ENCODE peak calls at places on chromosomes 3 and 15, in ten cellular contexts. J, P, L, M, F, N, E, Z, D and T are unnamed samples.

GRCh38 chr3:36763850-36764703 is at the start of gene DCLK3:
- DNase-seq in M (no peak), J (no peak), L (no peak), E (peak; percentile 77), N (no peak), D (no peak), Z (peak; percentile 61), P (no peak), F (no peak), T (peak; percentile 82)

GRCh38 chr3:13627681-13628080 is 78.8 kb downstream of the FBLN2 start:
- DNase-seq in P (no peak), L (no peak), E (no peak), M (no peak), J (no peak), F (no peak), Z (no peak), N (no peak), D (no peak), T (peak; percentile 69)

GRCh38 chr3:122298239-122298638 is 26.8 kb upstream of the CSTA start:
- DNase-seq in D (no peak), E (no peak), N (no peak), M (no peak), J (no peak), L (no peak), Z (no peak), P (no peak), F (no peak), T (no peak)

GRCh38 chr3:21624514-21624913 is 126.5 kb downstream of the ZNF385D start:
- DNase-seq in N (no peak), E (no peak), P (no peak), Z (no peak), D (no peak), L (no peak), J (no peak), M (peak; percentile 21), F (no peak), T (no peak)

GRCh38 chr3:154730221-154730620 is 300.2 kb upstream of the GPR149 start:
- DNase-seq in N (no peak), M (peak; percentile 2), P (peak; percentile 55), D (peak; percentile 2), L (no peak), E (no peak), J (no peak), F (no peak), Z (no peak), T (no peak)

GRCh38 chr15:81221449-81221848 is 24.8 kb downstream of the IL16 start:
- DNase-seq in M (peak; percentile 13), E (no peak), J (no peak), F (no peak), Z (no peak), L (peak; percentile 72), D (no peak), P (no peak), N (no peak), T (no peak)

GRCh38 chr3:105868450-105868744 is 415 bp downstream of the CBLB start:
- DNase-seq in P (peak; percentile 68), E (peak; percentile 85), Z (peak; percentile 64), F (peak; percentile 76), D (peak; percentile 61), M (peak; percentile 61), L (peak; percentile 80), N (peak; percentile 52), J (peak; percentile 85), T (peak; percentile 83)

GRCh38 chr3:66620185-66620803 is 119.5 kb upstream of the LRIG1 start:
- DNase-seq in L (no peak), D (no peak), Z (no peak), P (no peak), F (no peak), E (no peak), N (no peak), J (no peak), M (no peak), T (no peak)

GRCh38 chr15:38714309-38715072 is 149.9 kb upstream of the RASGRP1 start:
- DNase-seq in Z (no peak), P (no peak), L (peak; percentile 72), J (no peak), D (peak; percentile 97), N (peak; percentile 96), F (no peak), E (no peak), M (peak; percentile 94), T (peak; percentile 64)

GRCh38 chr3:156433910-156434309 is 121.0 kb downstream of the SSR3 start:
- DNase-seq in P (no peak), Z (no peak), J (no peak), E (no peak), M (peak; percentile 45), L (no peak), D (peak; percentile 16), F (no peak), N (peak; percentile 49), T (no peak)

GRCh38 chr3:195441971-195442572 is 748 bp downstream of the ACAP2 start:
- DNase-seq in D (peak; percentile 44), P (peak; percentile 44), L (peak; percentile 73), M (peak; percentile 42), N (peak; percentile 40), J (peak; percentile 77), F (no peak), E (peak; percentile 71), Z (peak; percentile 34), T (peak; percentile 84)

GRCh38 chr3:171321959-171322358 is 138.2 kb downstream of the TNIK start:
- DNase-seq in E (no peak), L (no peak), P (no peak), J (no peak), N (no peak), F (no peak), M (no peak), Z (no peak), D (no peak), T (no peak)

DNA sequence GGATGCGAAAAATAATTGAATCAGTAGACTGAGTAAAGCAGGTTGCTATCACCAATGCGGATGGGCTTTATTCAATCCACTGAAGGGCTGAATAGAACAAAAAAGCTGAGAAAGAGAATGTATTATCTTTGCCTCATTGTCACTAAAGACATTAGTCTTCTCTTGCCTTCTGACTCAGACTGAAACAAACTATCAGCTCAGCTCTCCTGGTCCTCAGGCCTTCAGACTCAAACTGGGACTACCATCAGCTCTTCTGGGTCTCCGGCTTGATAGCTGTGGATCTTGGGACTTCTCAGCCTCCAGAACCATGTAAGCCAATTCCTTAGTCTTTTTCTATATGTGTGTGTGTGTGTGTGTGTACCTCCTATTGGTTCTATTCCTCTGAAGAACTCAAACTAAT is 12.6 kb downstream of the IFT57 start:
- DNase-seq in D (no peak), M (no peak), L (no peak), E (no peak), F (no peak), Z (no peak), J (no peak), N (no peak), P (no peak), T (no peak)
- H3K4me3 ChIP-seq in D (no peak overlapping the region), M (no peak overlapping the region), L (no peak overlapping the region), E (no peak overlapping the region), F (no peak overlapping the region), Z (no peak overlapping the region), J (no peak overlapping the region), N (no peak overlapping the region), P (no peak overlapping the region), T (no peak overlapping the region)

GRCh38 chr3:43260412-43260811 is 25.9 kb upstream of the SNRK start:
- DNase-seq in P (no peak), D (peak; percentile 18), J (no peak), Z (no peak), E (no peak), F (no peak), N (peak; percentile 2), L (no peak), M (no peak), T (no peak)
- TF ChIP-seq CTCF in P (no peak), D (peak; percentile 22), J (no peak), Z (no peak), E (no peak), F (no peak), N (peak; percentile 13), L (no peak), M (peak; percentile 16), T (no peak)

GRCh38 chr3:129399145-129399894 is 29.1 kb downstream of the EFCAB12 start:
- DNase-seq in D (peak; percentile 98), J (peak; percentile 84), P (peak; percentile 83), Z (peak; percentile 84), M (peak; percentile 98), N (peak; percentile 97), L (peak; percentile 93), E (peak; percentile 90), F (peak; percentile 74), T (peak; percentile 94)

GRCh38 chr3:129402616-129403015 is 25.8 kb downstream of the EFCAB12 start:
- DNase-seq in L (no peak), P (no peak), D (no peak), Z (no peak), J (no peak), N (no peak), M (no peak), F (no peak), E (no peak), T (no peak)

GRCh38 chr3:129402210-129402609 is 26.2 kb downstream of the EFCAB12 start:
- DNase-seq in P (no peak), J (no peak), E (no peak), M (no peak), N (no peak), D (no peak), Z (no peak), L (no peak), F (no peak), T (no peak)

GRCh38 chr3:129398803-129399144 is 29.7 kb downstream of the EFCAB12 start:
- DNase-seq in N (peak; percentile 29), L (no peak), M (no peak), P (peak; percentile 28), E (peak; percentile 62), F (peak; percentile 53), D (peak; percentile 36), Z (peak; percentile 86), J (no peak), T (peak; percentile 91)

GRCh38 chr3:129399895-129400357 is 28.5 kb downstream of the EFCAB12 start:
- DNase-seq in L (no peak), N (no peak), D (no peak), P (peak; percentile 27), M (peak; percentile 38), Z (no peak), F (no peak), E (no peak), J (no peak), T (no peak)
- H3K4me3 ChIP-seq in L (peak overlapping the region; percentile 88), N (no peak overlapping the region), D (peak overlapping the region; percentile 79), P (peak overlapping the region; percentile 73), M (no peak overlapping the region), Z (peak overlapping the region; percentile 90), F (no peak overlapping the region), E (peak overlapping the region; percentile 95), J (peak overlapping the region; percentile 74), T (peak overlapping the region; percentile 80)

DNA sequence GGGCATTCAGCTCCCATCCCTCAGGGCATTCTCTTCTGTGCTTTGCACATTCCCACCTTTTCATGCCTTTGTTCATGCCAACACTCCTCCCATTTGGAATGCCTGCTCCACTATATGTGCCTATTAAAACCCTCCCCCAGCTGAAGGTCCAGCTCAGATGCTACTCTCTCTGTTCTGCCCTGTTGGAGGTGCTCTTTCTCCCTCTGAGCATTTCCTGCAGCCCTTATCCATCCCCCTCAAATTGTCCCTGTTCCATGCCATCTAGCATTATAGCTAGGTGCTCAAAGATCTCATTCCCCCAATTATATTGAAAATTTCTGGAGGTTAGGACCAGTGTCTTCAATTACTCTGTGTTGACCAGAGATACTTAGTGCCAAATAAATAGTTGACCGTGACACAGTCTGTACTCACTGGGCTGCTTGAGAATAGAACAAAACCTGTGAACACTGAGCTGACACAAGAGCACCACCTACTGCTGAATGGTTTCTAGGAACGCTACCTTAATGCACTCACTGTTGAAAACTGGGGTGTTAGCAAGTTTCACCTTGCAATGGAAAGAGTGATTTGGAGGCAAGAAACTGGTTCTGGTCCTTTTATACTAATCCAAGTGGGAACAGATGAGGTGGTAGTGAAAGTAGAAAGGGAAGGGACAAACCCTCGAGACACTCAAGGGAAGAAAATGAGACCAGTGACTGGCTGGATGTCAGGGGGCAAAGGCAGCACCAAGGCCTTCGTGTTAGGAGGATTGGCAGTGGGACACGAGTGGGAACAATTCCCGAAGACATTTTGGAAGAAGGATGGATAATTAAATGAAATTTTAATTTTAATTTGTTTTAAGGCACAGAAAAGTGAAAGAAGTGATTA is 289.8 kb upstream of the ROPN1 start:
- DNase-seq in P (peak; percentile 26), M (peak; percentile 69), J (no peak), Z (peak; percentile 21), E (peak; percentile 69), D (peak; percentile 71), N (peak; percentile 55), F (no peak), L (no peak), T (no peak)
- TF ChIP-seq CTCF in P (no peak), M (peak; percentile 75), J (peak; percentile 31), Z (peak; percentile 66), E (peak; percentile 82), D (peak; percentile 79), N (peak; percentile 67), F (peak; percentile 19), L (no peak), T (peak; percentile 71)